ENCODE peak calls at places on chromosomes 5 and 9, in five cellular contexts. A is head of caudate nucleus, S is DMS 273 treated with DMSO at 0.1 percent for 48 hours, R is EH, H is fibroblast of mammary gland. Q is an unnamed sample.
A peak's percentile ranks its signal among the peaks of the same experiment; 100 is the strongest.

GRCh38 chr9:95803197-95803596 is 72.3 kb upstream of the ERCC6L2 start:
- DNase-seq in H (no peak), R (no peak), S (no peak), A (no peak), Q (no peak)

GRCh38 chr9:20593551-20593950 is 28.7 kb downstream of the MLLT3 start:
- DNase-seq in R (peak; percentile 65), H (peak; percentile 51), A (peak; percentile 34), S (no peak), Q (no peak)

GRCh38 chr5:44233691-44234090 is 155.5 kb downstream of the FGF10 start:
- DNase-seq in R (no peak), A (no peak), H (no peak), S (no peak), Q (no peak)

GRCh38 chr9:6268830-6269397 is 53.3 kb downstream of the IL33 start:
- DNase-seq in S (no peak), A (no peak), R (no peak), H (no peak), Q (no peak)

GRCh38 chr9:94443039-94443722 is 111.7 kb upstream of the PCAT7 start:
- DNase-seq in R (no peak), H (no peak), S (no peak), A (no peak), Q (no peak)

GRCh38 chr5:40826778-40827478 is 8.1 kb downstream of the RPL37 start:
- DNase-seq in R (no peak), S (no peak), A (no peak), H (no peak), Q (no peak)

GRCh38 chr9:127450170-127450830 is 906 bp downstream of the RPL12 start:
- DNase-seq in R (peak; percentile 42), S (no peak), A (no peak), H (no peak), Q (no peak)

GRCh38 chr9:34999576-34999975 is 10.0 kb downstream of the DNAJB5 start:
- DNase-seq in A (no peak), S (no peak), R (no peak), H (no peak), Q (no peak)

GRCh38 chr5:146447734-146448380 is 724 bp downstream of the TCERG1 start:
- DNase-seq in R (peak; percentile 61), H (peak; percentile 64), A (peak; percentile 43), S (no peak), Q (no peak)

GRCh38 chr9:91896096-91896495 is 53.9 kb downstream of the ROR2 start:
- DNase-seq in S (no peak), R (no peak), H (no peak), A (no peak), Q (no peak)

GRCh38 chr9:78209127-78209526 is 26.7 kb upstream of the CEP78 start:
- DNase-seq in A (no peak), R (no peak), H (no peak), S (no peak), Q (no peak)

GRCh38 chr9:84314306-84314705 is 26.3 kb downstream of the SLC28A3 start:
- DNase-seq in R (peak; percentile 9), A (no peak), H (no peak), S (no peak), Q (no peak)

GRCh38 chr5:181152406-181152805 is 5.0 kb downstream of the OR2V2 start:
- DNase-seq in H (no peak), S (no peak), A (no peak), R (peak; percentile 67), Q (no peak)

GRCh38 chr5:68224561-68225187 is 9.1 kb downstream of the PIK3R1 start:
- DNase-seq in A (no peak), H (peak; percentile 80), S (no peak), R (no peak), Q (no peak)

GRCh38 chr5:139700711-139701693 is 52.9 kb downstream of the CXXC5 start:
- DNase-seq in R (no peak), H (no peak), S (no peak), A (no peak), Q (no peak)

GRCh38 chr9:21070171-21070571 is 7.6 kb downstream of the IFNB1 start:
- DNase-seq in S (peak; percentile 36), R (peak; percentile 96), H (peak; percentile 94), A (peak; percentile 30), Q (peak; percentile 97)

GRCh38 chr5:132090107-132090506 is 16.5 kb downstream of the CSF2 start:
- DNase-seq in H (peak; percentile 88), R (peak; percentile 89), S (peak; percentile 95), A (no peak), Q (no peak)

GRCh38 chr9:69674741-69675438 is 2.7 kb upstream of the APBA1 start:
- DNase-seq in A (no peak), S (peak; percentile 14), H (peak; percentile 94), R (peak; percentile 95), Q (peak; percentile 71)

GRCh38 chr5:172477466-172477865 is 23.1 kb upstream of the SH3PXD2B start:
- DNase-seq in H (no peak), A (no peak), S (no peak), R (peak; percentile 29), Q (no peak)

GRCh38 chr9:127029548-127029947 is 92.9 kb downstream of the ANGPTL2 start:
- DNase-seq in R (no peak), H (no peak), S (no peak), A (no peak), Q (no peak)